ENCODE peak calls at places on chromosome 6, in seven cellular contexts. Z, P, C, F, J, B and G are unnamed samples.
A peak's percentile ranks its signal among the peaks of the same experiment; 100 is the strongest.

GRCh38 chr6:31131595-31131994 is 7.3 kb downstream of the PSORS1C2 start:
- DNase-seq in Z (no peak), P (no peak), C (no peak), F (no peak), J (no peak), B (no peak), G (peak; percentile 26)

GRCh38 chr6:52503853-52504777 is 72.7 kb downstream of the TRAM2 start:
- DNase-seq in Z (no peak), P (peak; percentile 99), C (no peak), F (no peak), J (peak; percentile 91), B (peak; percentile 72), G (peak; percentile 57)

GRCh38 chr6:146258206-146258605 is 229.3 kb downstream of the GRM1 start:
- DNase-seq in Z (no peak), P (no peak), C (no peak), F (no peak), J (no peak), B (no peak), G (no peak)

GRCh38 chr6:166240889-166241288 is 67.3 kb downstream of the PRR18 start:
- DNase-seq in Z (no peak), P (no peak), C (no peak), F (peak; percentile 42), J (no peak), B (no peak), G (no peak)

GRCh38 chr6:142802124-142802523 is 142.9 kb downstream of the HIVEP2 start:
- DNase-seq in Z (no peak), P (peak; percentile 86), C (no peak), F (no peak), J (peak; percentile 96), B (peak; percentile 99), G (peak; percentile 85)

GRCh38 chr6:168139121-168139520 is 60.1 kb upstream of the FRMD1 start:
- DNase-seq in Z (no peak), P (no peak), C (no peak), F (no peak), J (no peak), B (no peak), G (no peak)

GRCh38 chr6:114718716-114719270 is 376.0 kb upstream of the HS3ST5 start:
- DNase-seq in Z (no peak), P (no peak), C (no peak), F (no peak), J (no peak), B (no peak), G (no peak)

GRCh38 chr6:84871925-84872324 is 107.5 kb upstream of the TBX18 start:
- DNase-seq in Z (no peak), P (no peak), C (no peak), F (no peak), J (no peak), B (no peak), G (no peak)

GRCh38 chr6:31734703-31735500 is 1.4 kb downstream of the CLIC1 start:
- DNase-seq in Z (peak; percentile 57), P (no peak), C (peak; percentile 56), F (peak; percentile 83), J (peak; percentile 81), B (peak; percentile 59), G (peak; percentile 96)

GRCh38 chr6:168616807-168617756 is 176.1 kb downstream of the SMOC2 start:
- DNase-seq in Z (no peak), P (no peak), C (no peak), F (peak; percentile 44), J (no peak), B (no peak), G (peak; percentile 44)

GRCh38 chr6:158793432-158793831 is 25.7 kb downstream of the EZR start:
- DNase-seq in Z (no peak), P (peak; percentile 36), C (no peak), F (no peak), J (peak; percentile 70), B (peak; percentile 65), G (peak; percentile 85)

GRCh38 chr6:154558984-154559383 is 48.5 kb upstream of the CNKSR3 start:
- DNase-seq in Z (no peak), P (no peak), C (no peak), F (no peak), J (no peak), B (no peak), G (no peak)

GRCh38 chr6:43627008-43627825 is 1.8 kb downstream of the GTPBP2 start:
- DNase-seq in Z (no peak), P (peak; percentile 70), C (no peak), F (no peak), J (peak; percentile 99), B (peak; percentile 99), G (peak; percentile 51)

GRCh38 chr6:133701633-133702331 is 187.1 kb upstream of the TCF21 start:
- DNase-seq in Z (no peak), P (no peak), C (no peak), F (no peak), J (peak; percentile 92), B (peak; percentile 48), G (no peak)

GRCh38 chr6:135250751-135251356 is 69.7 kb downstream of the MYB start:
- DNase-seq in Z (peak; percentile 49), P (no peak), C (peak; percentile 51), F (peak; percentile 75), J (no peak), B (no peak), G (peak; percentile 33)

GRCh38 chr6:159929819-159930218 is 39.0 kb downstream of the MAS1 start:
- DNase-seq in Z (no peak), P (no peak), C (no peak), F (no peak), J (no peak), B (no peak), G (no peak)

GRCh38 chr6:54980511-54981275 is 134.1 kb downstream of the FAM83B start:
- DNase-seq in Z (no peak), P (no peak), C (no peak), F (no peak), J (peak; percentile 29), B (peak; percentile 90), G (no peak)

GRCh38 chr6:341914-342831 is 49.4 kb upstream of the IRF4 start:
- DNase-seq in Z (no peak), P (no peak), C (no peak), F (no peak), J (no peak), B (no peak), G (no peak)

GRCh38 chr6:156396068-156396771 is 381.0 kb upstream of the ARID1B start:
- DNase-seq in Z (peak; percentile 12), P (peak; percentile 13), C (no peak), F (no peak), J (no peak), B (no peak), G (no peak)

GRCh38 chr6:140897804-140898573 is 1234.7 kb upstream of the GJE1 start:
- DNase-seq in Z (no peak), P (no peak), C (no peak), F (no peak), J (no peak), B (no peak), G (no peak)

GRCh38 chr6:33168202-33168601 is 24.1 kb downstream of the COL11A2 start:
- DNase-seq in Z (no peak), P (no peak), C (no peak), F (peak; percentile 22), J (no peak), B (no peak), G (no peak)

GRCh38 chr6:11952291-11952690 is 59.8 kb upstream of the HIVEP1 start:
- DNase-seq in Z (no peak), P (no peak), C (no peak), F (no peak), J (no peak), B (no peak), G (no peak)

GRCh38 chr6:121917834-121918559 is 481.5 kb upstream of the HSF2 start:
- DNase-seq in Z (no peak), P (no peak), C (no peak), F (no peak), J (no peak), B (peak; percentile 24), G (no peak)

GRCh38 chr6:7629321-7629720 is 39.3 kb downstream of the SNRNP48 start:
- DNase-seq in Z (no peak), P (no peak), C (no peak), F (no peak), J (no peak), B (no peak), G (no peak)

GRCh38 chr6:36230376-36230775 is 33.8 kb downstream of the BRPF3 start:
- DNase-seq in Z (no peak), P (no peak), C (no peak), F (no peak), J (no peak), B (no peak), G (no peak)

GRCh38 chr6:125944896-125945295 is 11.7 kb upstream of the HINT3 start:
- DNase-seq in Z (no peak), P (no peak), C (no peak), F (no peak), J (peak; percentile 20), B (no peak), G (no peak)

GRCh38 chr6:160934157-160934556 is 57.4 kb upstream of the MAP3K4 start:
- DNase-seq in Z (no peak), P (no peak), C (no peak), F (no peak), J (no peak), B (no peak), G (no peak)

DNA sequence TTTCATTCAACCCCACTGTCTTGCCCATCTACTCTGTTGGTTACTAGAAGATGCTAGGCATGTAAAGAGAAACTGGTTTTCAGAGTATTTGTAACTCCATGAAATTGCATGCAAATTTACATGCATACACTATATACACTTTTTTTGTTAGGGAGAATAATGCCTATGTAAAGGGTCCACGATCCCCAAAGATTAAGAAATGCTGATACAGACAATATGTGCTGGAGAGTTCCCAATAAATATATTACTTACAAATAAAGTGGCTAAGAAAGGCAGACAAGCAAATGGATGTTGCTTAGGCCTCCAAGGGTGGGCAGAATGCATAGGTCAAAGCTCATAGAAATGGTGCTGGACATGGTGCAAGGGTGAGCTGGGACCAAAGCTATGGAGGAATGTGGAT is 109.6 kb upstream of the NHSL1 start:
- DNase-seq in Z (no peak), P (no peak), C (no peak), F (no peak), J (no peak), B (no peak), G (no peak)
- H2BK120ac ChIP-seq in Z (no peak overlapping the region), P (no peak overlapping the region), C (no peak overlapping the region), F (no peak overlapping the region), J (no peak overlapping the region), B (no peak overlapping the region), G (no peak overlapping the region)

GRCh38 chr6:131574133-131574532 is 1.1 kb downstream of the ARG1 start:
- DNase-seq in Z (no peak), P (no peak), C (no peak), F (no peak), J (no peak), B (no peak), G (no peak)
- H2BK120ac ChIP-seq in Z (no peak overlapping the region), P (no peak overlapping the region), C (no peak overlapping the region), F (no peak overlapping the region), J (no peak overlapping the region), B (no peak overlapping the region), G (no peak overlapping the region)

DNA sequence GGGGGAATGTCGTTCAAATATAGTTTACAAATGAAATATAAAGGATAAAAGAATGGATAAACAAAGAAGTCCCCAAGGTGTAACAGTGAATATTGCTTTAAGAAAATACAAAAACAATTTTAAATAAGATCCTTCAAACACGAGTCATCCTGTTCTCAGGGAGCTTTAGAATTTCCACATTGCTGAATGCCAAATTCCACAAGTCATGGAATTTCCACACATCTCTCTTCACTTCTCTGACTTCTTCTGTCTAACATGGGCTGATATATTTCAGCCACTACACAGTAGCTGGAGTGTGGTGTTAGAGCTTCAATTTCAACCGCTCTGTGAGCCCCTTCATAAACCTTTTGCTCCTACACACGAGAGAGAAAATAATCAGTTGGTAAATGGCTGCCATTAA is 28.0 kb downstream of the IL22RA2 start:
- DNase-seq in Z (no peak), P (peak; percentile 36), C (no peak), F (no peak), J (peak; percentile 18), B (no peak), G (peak; percentile 45)
- H2BK120ac ChIP-seq in Z (no peak overlapping the region), P (no peak overlapping the region), C (no peak overlapping the region), F (no peak overlapping the region), J (no peak overlapping the region), B (no peak overlapping the region), G (no peak overlapping the region)

GRCh38 chr6:64729522-64729921 is 977.5 kb downstream of the EYS start:
- DNase-seq in Z (no peak), P (no peak), C (no peak), F (no peak), J (no peak), B (no peak), G (no peak)
- H2BK120ac ChIP-seq in Z (no peak overlapping the region), P (no peak overlapping the region), C (no peak overlapping the region), F (no peak overlapping the region), J (no peak overlapping the region), B (no peak overlapping the region), G (no peak overlapping the region)